ENCODE peak calls at places on chromosomes 2 and 18, in ten cellular contexts. One of them, this sample, is unnamed.

GRCh38 chr2:25268136-25268535 is 73.6 kb downstream of the DNMT3A start:
- DNase-seq in RWPE1: no peak
- DNase-seq in AG09319: no peak
- DNase-seq in colonic mucosa: no peak
- DNase-seq in transverse colon: no peak
- DNase-seq in HFFc6: no peak
- DNase-seq in uterus: no peak
- DNase-seq in upper lobe of right lung: no peak
- DNase-seq in CD8-positive, alpha-beta T cell: no peak
- DNase-seq in mammary epithelial cell: no peak
- DNase-seq in this sample: no peak

GRCh38 chr18:79928563-79928960 is 22.9 kb downstream of the SLC66A2 start:
- DNase-seq in RWPE1: no peak
- DNase-seq in transverse colon: peak; percentile 5
- DNase-seq in upper lobe of right lung: peak; percentile 37
- DNase-seq in AG09319: no peak
- DNase-seq in uterus: peak; percentile 5
- DNase-seq in CD8-positive, alpha-beta T cell: no peak
- DNase-seq in mammary epithelial cell: no peak
- DNase-seq in HFFc6: no peak
- DNase-seq in colonic mucosa: no peak
- DNase-seq in this sample: no peak

GRCh38 chr2:196208915-196209314 is 37.5 kb upstream of the STK17B start:
- DNase-seq in CD8-positive, alpha-beta T cell: no peak
- DNase-seq in AG09319: no peak
- DNase-seq in RWPE1: no peak
- DNase-seq in uterus: no peak
- DNase-seq in mammary epithelial cell: no peak
- DNase-seq in upper lobe of right lung: no peak
- DNase-seq in HFFc6: no peak
- DNase-seq in transverse colon: no peak
- DNase-seq in colonic mucosa: no peak
- DNase-seq in this sample: no peak

GRCh38 chr18:10659594-10659993 is 133.8 kb downstream of the NAPG start:
- DNase-seq in colonic mucosa: no peak
- DNase-seq in HFFc6: no peak
- DNase-seq in AG09319: no peak
- DNase-seq in RWPE1: no peak
- DNase-seq in upper lobe of right lung: no peak
- DNase-seq in mammary epithelial cell: no peak
- DNase-seq in transverse colon: no peak
- DNase-seq in uterus: no peak
- DNase-seq in CD8-positive, alpha-beta T cell: no peak
- DNase-seq in this sample: no peak

GRCh38 chr18:79396431-79397287 is 929 bp downstream of the NFATC1 start:
- DNase-seq in mammary epithelial cell: peak; percentile 21
- DNase-seq in uterus: peak; percentile 64
- DNase-seq in upper lobe of right lung: peak; percentile 76
- DNase-seq in CD8-positive, alpha-beta T cell: no peak
- DNase-seq in transverse colon: peak; percentile 54
- DNase-seq in colonic mucosa: peak; percentile 53
- DNase-seq in HFFc6: no peak
- DNase-seq in AG09319: no peak
- DNase-seq in RWPE1: peak; percentile 43
- DNase-seq in this sample: no peak

GRCh38 chr2:21277340-21277739 is 153.6 kb downstream of the TDRD15 start:
- DNase-seq in CD8-positive, alpha-beta T cell: no peak
- DNase-seq in RWPE1: no peak
- DNase-seq in colonic mucosa: peak; percentile 53
- DNase-seq in uterus: no peak
- DNase-seq in transverse colon: peak; percentile 42
- DNase-seq in AG09319: no peak
- DNase-seq in HFFc6: no peak
- DNase-seq in mammary epithelial cell: no peak
- DNase-seq in upper lobe of right lung: no peak
- DNase-seq in this sample: no peak

GRCh38 chr2:144137705-144138428 is 382.1 kb downstream of the ZEB2 start:
- DNase-seq in AG09319: no peak
- DNase-seq in CD8-positive, alpha-beta T cell: no peak
- DNase-seq in colonic mucosa: no peak
- DNase-seq in mammary epithelial cell: no peak
- DNase-seq in HFFc6: peak; percentile 89
- DNase-seq in RWPE1: no peak
- DNase-seq in transverse colon: no peak
- DNase-seq in uterus: no peak
- DNase-seq in upper lobe of right lung: no peak
- DNase-seq in this sample: no peak

GRCh38 chr18:80143876-80144275 is 34.8 kb downstream of the ADNP2 start:
- DNase-seq in CD8-positive, alpha-beta T cell: no peak
- DNase-seq in mammary epithelial cell: peak; percentile 6
- DNase-seq in AG09319: no peak
- DNase-seq in upper lobe of right lung: no peak
- DNase-seq in uterus: no peak
- DNase-seq in transverse colon: no peak
- DNase-seq in colonic mucosa: no peak
- DNase-seq in HFFc6: peak; percentile 51
- DNase-seq in RWPE1: no peak
- DNase-seq in this sample: no peak

GRCh38 chr2:112754562-112754961 is 9.8 kb downstream of the CKAP2L start:
- DNase-seq in transverse colon: no peak
- DNase-seq in upper lobe of right lung: no peak
- DNase-seq in colonic mucosa: no peak
- DNase-seq in AG09319: no peak
- DNase-seq in uterus: no peak
- DNase-seq in HFFc6: no peak
- DNase-seq in RWPE1: no peak
- DNase-seq in CD8-positive, alpha-beta T cell: no peak
- DNase-seq in mammary epithelial cell: no peak
- DNase-seq in this sample: no peak

GRCh38 chr2:15050483-15050882 is 418.0 kb downstream of the LRATD1 start:
- DNase-seq in HFFc6: no peak
- DNase-seq in colonic mucosa: no peak
- DNase-seq in uterus: no peak
- DNase-seq in transverse colon: no peak
- DNase-seq in mammary epithelial cell: peak; percentile 3
- DNase-seq in RWPE1: no peak
- DNase-seq in CD8-positive, alpha-beta T cell: no peak
- DNase-seq in AG09319: no peak
- DNase-seq in upper lobe of right lung: no peak
- DNase-seq in this sample: no peak

GRCh38 chr2:186573528-186573927 is 16.3 kb upstream of the ITGAV start:
- DNase-seq in HFFc6: no peak
- DNase-seq in transverse colon: no peak
- DNase-seq in CD8-positive, alpha-beta T cell: no peak
- DNase-seq in upper lobe of right lung: no peak
- DNase-seq in RWPE1: no peak
- DNase-seq in mammary epithelial cell: no peak
- DNase-seq in colonic mucosa: no peak
- DNase-seq in AG09319: no peak
- DNase-seq in uterus: no peak
- DNase-seq in this sample: no peak

GRCh38 chr2:239468491-239469017 is 67.7 kb upstream of the HDAC4 start:
- DNase-seq in mammary epithelial cell: no peak
- DNase-seq in AG09319: no peak
- DNase-seq in HFFc6: no peak
- DNase-seq in CD8-positive, alpha-beta T cell: no peak
- DNase-seq in colonic mucosa: no peak
- DNase-seq in uterus: no peak
- DNase-seq in transverse colon: no peak
- DNase-seq in RWPE1: no peak
- DNase-seq in upper lobe of right lung: peak; percentile 53
- DNase-seq in this sample: no peak

GRCh38 chr2:149972039-149972438 is 384.5 kb upstream of the MMADHC start:
- DNase-seq in mammary epithelial cell: no peak
- DNase-seq in AG09319: no peak
- DNase-seq in transverse colon: no peak
- DNase-seq in RWPE1: no peak
- DNase-seq in uterus: no peak
- DNase-seq in upper lobe of right lung: no peak
- DNase-seq in colonic mucosa: no peak
- DNase-seq in CD8-positive, alpha-beta T cell: no peak
- DNase-seq in HFFc6: no peak
- DNase-seq in this sample: no peak

GRCh38 chr2:121491566-121491965 is 39.1 kb upstream of the RNU4ATAC start:
- DNase-seq in HFFc6: no peak
- DNase-seq in AG09319: no peak
- DNase-seq in colonic mucosa: no peak
- DNase-seq in mammary epithelial cell: no peak
- DNase-seq in CD8-positive, alpha-beta T cell: no peak
- DNase-seq in upper lobe of right lung: no peak
- DNase-seq in uterus: no peak
- DNase-seq in transverse colon: no peak
- DNase-seq in RWPE1: no peak
- DNase-seq in this sample: no peak

GRCh38 chr2:58594762-58595161 is 353.6 kb upstream of the FANCL start:
- DNase-seq in HFFc6: no peak
- DNase-seq in AG09319: no peak
- DNase-seq in mammary epithelial cell: peak; percentile 19
- DNase-seq in colonic mucosa: no peak
- DNase-seq in uterus: no peak
- DNase-seq in RWPE1: peak; percentile 13
- DNase-seq in upper lobe of right lung: no peak
- DNase-seq in transverse colon: no peak
- DNase-seq in CD8-positive, alpha-beta T cell: no peak
- DNase-seq in this sample: no peak

GRCh38 chr2:58595714-58596113 is 354.6 kb upstream of the FANCL start:
- DNase-seq in uterus: no peak
- DNase-seq in HFFc6: no peak
- DNase-seq in AG09319: no peak
- DNase-seq in CD8-positive, alpha-beta T cell: no peak
- DNase-seq in RWPE1: no peak
- DNase-seq in transverse colon: no peak
- DNase-seq in colonic mucosa: no peak
- DNase-seq in mammary epithelial cell: no peak
- DNase-seq in upper lobe of right lung: no peak
- DNase-seq in this sample: no peak

GRCh38 chr2:58598171-58598570 is 357.0 kb upstream of the FANCL start:
- DNase-seq in transverse colon: no peak
- DNase-seq in upper lobe of right lung: no peak
- DNase-seq in HFFc6: no peak
- DNase-seq in mammary epithelial cell: no peak
- DNase-seq in CD8-positive, alpha-beta T cell: no peak
- DNase-seq in colonic mucosa: no peak
- DNase-seq in RWPE1: no peak
- DNase-seq in AG09319: no peak
- DNase-seq in uterus: no peak
- DNase-seq in this sample: no peak

GRCh38 chr2:58594175-58594574 is 353.1 kb upstream of the FANCL start:
- DNase-seq in colonic mucosa: no peak
- DNase-seq in upper lobe of right lung: no peak
- DNase-seq in uterus: no peak
- DNase-seq in RWPE1: peak; percentile 40
- DNase-seq in mammary epithelial cell: no peak
- DNase-seq in CD8-positive, alpha-beta T cell: no peak
- DNase-seq in AG09319: no peak
- DNase-seq in transverse colon: no peak
- DNase-seq in HFFc6: no peak
- DNase-seq in this sample: no peak
- TF ChIP-seq CTCF in colonic mucosa: no peak
- TF ChIP-seq CTCF in upper lobe of right lung: no peak
- TF ChIP-seq CTCF in uterus: no peak
- TF ChIP-seq CTCF in RWPE1: no peak
- TF ChIP-seq CTCF in mammary epithelial cell: peak; percentile 17
- TF ChIP-seq CTCF in CD8-positive, alpha-beta T cell: no peak
- TF ChIP-seq CTCF in AG09319: no peak
- TF ChIP-seq CTCF in transverse colon: no peak
- TF ChIP-seq CTCF in HFFc6: peak; percentile 19
- TF ChIP-seq CTCF in this sample: peak; percentile 37

GRCh38 chr2:72815655-72816268 is 10.1 kb downstream of the EXOC6B start:
- DNase-seq in colonic mucosa: no peak
- DNase-seq in uterus: no peak
- DNase-seq in transverse colon: no peak
- DNase-seq in upper lobe of right lung: no peak
- DNase-seq in HFFc6: no peak
- DNase-seq in mammary epithelial cell: no peak
- DNase-seq in RWPE1: no peak
- DNase-seq in CD8-positive, alpha-beta T cell: no peak
- DNase-seq in AG09319: no peak
- DNase-seq in this sample: no peak
- TF ChIP-seq CTCF in colonic mucosa: no peak
- TF ChIP-seq CTCF in uterus: no peak
- TF ChIP-seq CTCF in transverse colon: no peak
- TF ChIP-seq CTCF in upper lobe of right lung: no peak
- TF ChIP-seq CTCF in HFFc6: no peak
- TF ChIP-seq CTCF in mammary epithelial cell: no peak
- TF ChIP-seq CTCF in RWPE1: no peak
- TF ChIP-seq CTCF in CD8-positive, alpha-beta T cell: no peak
- TF ChIP-seq CTCF in AG09319: no peak
- TF ChIP-seq CTCF in this sample: no peak

GRCh38 chr2:47657886-47658577 is 124.9 kb upstream of the MSH6 start:
- DNase-seq in transverse colon: no peak
- DNase-seq in mammary epithelial cell: no peak
- DNase-seq in CD8-positive, alpha-beta T cell: no peak
- DNase-seq in upper lobe of right lung: no peak
- DNase-seq in RWPE1: no peak
- DNase-seq in HFFc6: no peak
- DNase-seq in uterus: no peak
- DNase-seq in colonic mucosa: no peak
- DNase-seq in AG09319: no peak
- DNase-seq in this sample: no peak
- TF ChIP-seq CTCF in transverse colon: no peak
- TF ChIP-seq CTCF in mammary epithelial cell: no peak
- TF ChIP-seq CTCF in CD8-positive, alpha-beta T cell: no peak
- TF ChIP-seq CTCF in upper lobe of right lung: no peak
- TF ChIP-seq CTCF in RWPE1: no peak
- TF ChIP-seq CTCF in HFFc6: no peak
- TF ChIP-seq CTCF in uterus: no peak
- TF ChIP-seq CTCF in colonic mucosa: no peak
- TF ChIP-seq CTCF in AG09319: no peak
- TF ChIP-seq CTCF in this sample: no peak

GRCh38 chr2:69717902-69718301 is 24.0 kb upstream of the ANXA4 start:
- DNase-seq in AG09319: no peak
- DNase-seq in upper lobe of right lung: no peak
- DNase-seq in transverse colon: no peak
- DNase-seq in CD8-positive, alpha-beta T cell: no peak
- DNase-seq in HFFc6: no peak
- DNase-seq in RWPE1: no peak
- DNase-seq in uterus: no peak
- DNase-seq in mammary epithelial cell: peak; percentile 49
- DNase-seq in colonic mucosa: no peak
- DNase-seq in this sample: no peak

GRCh38 chr2:69720922-69721491 is 20.9 kb upstream of the ANXA4 start:
- DNase-seq in CD8-positive, alpha-beta T cell: no peak
- DNase-seq in colonic mucosa: no peak
- DNase-seq in upper lobe of right lung: no peak
- DNase-seq in transverse colon: no peak
- DNase-seq in mammary epithelial cell: no peak
- DNase-seq in uterus: no peak
- DNase-seq in HFFc6: no peak
- DNase-seq in AG09319: no peak
- DNase-seq in RWPE1: no peak
- DNase-seq in this sample: no peak

GRCh38 chr2:69718338-69718965 is 23.5 kb upstream of the ANXA4 start:
- DNase-seq in upper lobe of right lung: no peak
- DNase-seq in HFFc6: no peak
- DNase-seq in AG09319: no peak
- DNase-seq in mammary epithelial cell: peak; percentile 61
- DNase-seq in colonic mucosa: no peak
- DNase-seq in CD8-positive, alpha-beta T cell: no peak
- DNase-seq in transverse colon: no peak
- DNase-seq in RWPE1: no peak
- DNase-seq in uterus: no peak
- DNase-seq in this sample: no peak

GRCh38 chr2:69723791-69724190 is 18.1 kb upstream of the ANXA4 start:
- DNase-seq in HFFc6: no peak
- DNase-seq in upper lobe of right lung: no peak
- DNase-seq in RWPE1: no peak
- DNase-seq in CD8-positive, alpha-beta T cell: no peak
- DNase-seq in mammary epithelial cell: no peak
- DNase-seq in colonic mucosa: no peak
- DNase-seq in uterus: no peak
- DNase-seq in transverse colon: no peak
- DNase-seq in AG09319: no peak
- DNase-seq in this sample: no peak

GRCh38 chr2:69720404-69720803 is 21.5 kb upstream of the ANXA4 start:
- DNase-seq in colonic mucosa: no peak
- DNase-seq in uterus: no peak
- DNase-seq in upper lobe of right lung: no peak
- DNase-seq in AG09319: no peak
- DNase-seq in transverse colon: no peak
- DNase-seq in HFFc6: no peak
- DNase-seq in RWPE1: no peak
- DNase-seq in mammary epithelial cell: no peak
- DNase-seq in CD8-positive, alpha-beta T cell: no peak
- DNase-seq in this sample: no peak
- TF ChIP-seq CTCF in colonic mucosa: no peak
- TF ChIP-seq CTCF in uterus: no peak
- TF ChIP-seq CTCF in upper lobe of right lung: peak; percentile 36
- TF ChIP-seq CTCF in AG09319: peak; percentile 46
- TF ChIP-seq CTCF in transverse colon: no peak
- TF ChIP-seq CTCF in HFFc6: peak; percentile 74
- TF ChIP-seq CTCF in RWPE1: peak; percentile 30
- TF ChIP-seq CTCF in mammary epithelial cell: peak; percentile 39
- TF ChIP-seq CTCF in CD8-positive, alpha-beta T cell: no peak
- TF ChIP-seq CTCF in this sample: peak; percentile 48

This sample was measured in epithelial cell of proximal tubule.